ENCODE peak calls at places on chromosomes 4 and X, in six cellular contexts. P, B, Z, A, Y and I are unnamed samples.

GRCh38 chr4:126890994-126891393 is 741.8 kb upstream of the INTU start:
- DNase-seq in P (no peak), B (no peak), Z (no peak), A (no peak), Y (no peak), I (no peak)

GRCh38 chr4:171390626-171391025 is 422.6 kb upstream of the GALNTL6 start:
- DNase-seq in P (no peak), B (no peak), Z (no peak), A (no peak), Y (no peak), I (no peak)

GRCh38 chrX:33132569-33132968 is 78.8 kb downstream of the DMD start:
- DNase-seq in P (no peak), B (no peak), Z (no peak), A (no peak), Y (no peak), I (no peak)

GRCh38 chr4:126242679-126243390 is 928.1 kb downstream of the FAT4 start:
- DNase-seq in P (no peak), B (no peak), Z (no peak), A (no peak), Y (no peak), I (no peak)

GRCh38 chr4:119627267-119628190 is 1.1 kb downstream of the PDE5A start:
- DNase-seq in P (peak; percentile 81), B (no peak), Z (no peak), A (peak; percentile 75), Y (peak; percentile 54), I (peak; percentile 68)

GRCh38 chrX:121128946-121129345 is 81.5 kb downstream of the GLUD2 start:
- DNase-seq in P (no peak), B (no peak), Z (no peak), A (no peak), Y (no peak), I (no peak)

GRCh38 chr4:39042365-39042764 is 10.2 kb upstream of the TMEM156 start:
- DNase-seq in P (no peak), B (no peak), Z (peak; percentile 18), A (no peak), Y (no peak), I (no peak)

GRCh38 chrX:107747596-107748161 is 27.9 kb downstream of the TSC22D3 start:
- DNase-seq in P (no peak), B (no peak), Z (no peak), A (no peak), Y (no peak), I (no peak)

GRCh38 chr4:189809885-189810284 is 130.8 kb upstream of the FRG1 start:
- DNase-seq in P (no peak), B (no peak), Z (no peak), A (no peak), Y (no peak), I (no peak)

GRCh38 chr4:112284662-112285411 is 867 bp downstream of the TIFA start:
- DNase-seq in P (peak; percentile 46), B (no peak), Z (no peak), A (no peak), Y (no peak), I (no peak)

GRCh38 chr4:165378763-165379631 is at the start of gene CPE:
- DNase-seq in P (no peak), B (no peak), Z (peak; percentile 81), A (peak; percentile 49), Y (no peak), I (peak; percentile 36)

GRCh38 chrX:108036298-108036973 is 8.4 kb upstream of the VSIG1 start:
- DNase-seq in P (peak; percentile 56), B (no peak), Z (peak; percentile 89), A (no peak), Y (no peak), I (no peak)

GRCh38 chr4:3485882-3486555 is 22.9 kb downstream of the DOK7 start:
- DNase-seq in P (no peak), B (no peak), Z (no peak), A (no peak), Y (no peak), I (no peak)

GRCh38 chr4:176753049-176753448 is 39.7 kb downstream of the VEGFC start:
- DNase-seq in P (no peak), B (no peak), Z (no peak), A (no peak), Y (no peak), I (no peak)

GRCh38 chrX:139091086-139091485 is 379.6 kb upstream of the FGF13 start:
- DNase-seq in P (no peak), B (no peak), Z (no peak), A (no peak), Y (no peak), I (no peak)

GRCh38 chr4:166972071-166972470 is 262.2 kb downstream of the SPOCK3 start:
- DNase-seq in P (no peak), B (no peak), Z (no peak), A (no peak), Y (no peak), I (no peak)

GRCh38 chr4:94407846-94408245 is 43.9 kb upstream of the PDLIM5 start:
- DNase-seq in P (no peak), B (no peak), Z (no peak), A (no peak), Y (no peak), I (no peak)

GRCh38 chr4:121072080-121072835 is at the start of gene NDNF:
- DNase-seq in P (no peak), B (no peak), Z (peak; percentile 1), A (no peak), Y (no peak), I (no peak)

GRCh38 chr4:76611164-76611563 is 176.1 kb downstream of the SHROOM3 start:
- DNase-seq in P (no peak), B (no peak), Z (no peak), A (no peak), Y (no peak), I (no peak)

GRCh38 chrX:135632353-135632752 is 81.1 kb upstream of the CT45A1 start:
- DNase-seq in P (no peak), B (peak; percentile 21), Z (no peak), A (no peak), Y (no peak), I (no peak)

GRCh38 chrX:115147220-115147619 is 42.0 kb upstream of the RBMXL3 start:
- DNase-seq in P (peak; percentile 16), B (no peak), Z (no peak), A (no peak), Y (no peak), I (no peak)

GRCh38 chr4:101993002-101993840 is 202.7 kb downstream of the BANK1 start:
- DNase-seq in P (no peak), B (no peak), Z (no peak), A (no peak), Y (no peak), I (no peak)

GRCh38 chr4:108058685-108059440 is 69.2 kb downstream of the HADH start:
- DNase-seq in P (no peak), B (no peak), Z (peak; percentile 27), A (no peak), Y (no peak), I (no peak)

GRCh38 chrX:112368371-112368770 is 285.8 kb upstream of the TRPC5 start:
- DNase-seq in P (peak; percentile 4), B (no peak), Z (no peak), A (no peak), Y (no peak), I (no peak)

GRCh38 chr4:78545275-78546246 is 6.0 kb upstream of the ANXA3 start:
- DNase-seq in P (no peak), B (no peak), Z (no peak), A (no peak), Y (no peak), I (no peak)

GRCh38 chr4:78544681-78545080 is 6.9 kb upstream of the ANXA3 start:
- DNase-seq in P (no peak), B (no peak), Z (no peak), A (no peak), Y (no peak), I (no peak)

GRCh38 chr4:78542373-78542772 is 9.2 kb upstream of the ANXA3 start:
- DNase-seq in P (no peak), B (no peak), Z (peak; percentile 30), A (no peak), Y (no peak), I (no peak)

GRCh38 chr4:78543424-78544238 is 7.9 kb upstream of the ANXA3 start:
- DNase-seq in P (no peak), B (no peak), Z (no peak), A (no peak), Y (no peak), I (no peak)
- TF ChIP-seq TAF1 in P (no peak), B (no peak), Z (no peak), A (no peak), Y (no peak), I (no peak)

DNA sequence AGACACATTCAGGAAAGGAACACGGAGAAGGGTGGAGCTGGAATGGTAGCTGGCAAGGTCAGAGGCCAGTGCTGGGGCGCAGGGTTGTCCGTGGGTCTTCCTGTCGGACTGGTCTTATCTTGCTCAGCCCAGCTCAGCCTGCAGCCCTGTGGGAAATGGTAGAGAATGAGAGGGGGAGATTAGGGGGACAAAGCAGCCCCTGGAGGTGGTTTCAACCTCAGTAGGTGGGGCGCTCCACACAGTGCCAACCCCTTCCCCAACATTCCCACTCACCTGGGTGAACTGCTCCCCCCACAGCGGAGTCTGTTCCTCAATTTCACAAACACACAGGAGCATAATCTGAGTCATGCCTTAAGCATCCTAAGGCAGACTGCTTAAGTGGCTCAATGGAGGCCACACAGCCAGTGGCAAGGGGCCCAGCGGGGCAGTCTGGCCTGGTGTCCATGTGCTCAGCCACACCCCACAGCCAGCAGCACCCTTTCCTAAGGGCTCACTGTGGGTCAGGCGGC is 6.8 kb upstream of the HDAC6 start:
- DNase-seq in P (peak; percentile 60), B (no peak), Z (no peak), A (no peak), Y (no peak), I (no peak)
- TF ChIP-seq POLR2A in P (peak; percentile 58), B (no peak), Z (no peak), A (no peak), Y (no peak), I (no peak)

GRCh38 chr4:123841431-123842121 is 445.0 kb downstream of the SPRY1 start:
- DNase-seq in P (no peak), B (no peak), Z (no peak), A (no peak), Y (no peak), I (no peak)

GRCh38 chr4:123840232-123840631 is 443.6 kb downstream of the SPRY1 start:
- DNase-seq in P (no peak), B (no peak), Z (no peak), A (no peak), Y (no peak), I (no peak)

GRCh38 chr4:123846627-123847026 is 450.0 kb downstream of the SPRY1 start:
- DNase-seq in P (no peak), B (no peak), Z (no peak), A (no peak), Y (no peak), I (no peak)

GRCh38 chr4:123843137-123843536 is 446.5 kb downstream of the SPRY1 start:
- DNase-seq in P (no peak), B (no peak), Z (no peak), A (no peak), Y (no peak), I (no peak)

DNA sequence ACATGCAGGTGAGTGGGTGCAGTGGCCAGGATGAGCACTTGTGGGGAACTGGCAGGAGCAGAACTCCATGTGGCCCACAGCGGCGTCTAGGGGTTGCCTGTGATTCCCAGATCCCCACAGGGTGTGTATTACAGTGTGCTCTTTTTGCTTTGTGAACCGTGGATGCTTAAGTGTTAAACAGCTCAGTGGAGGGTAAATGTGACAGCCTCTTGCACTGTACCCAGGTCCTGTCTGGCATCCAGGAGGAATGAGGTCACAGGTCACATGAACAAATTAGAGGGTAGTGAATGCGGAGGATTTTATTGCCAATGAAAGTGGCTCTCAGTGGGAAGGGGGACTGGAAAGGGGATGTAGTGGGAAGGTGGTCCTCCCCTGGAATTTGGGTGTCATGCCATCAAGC is 447.8 kb downstream of the SPRY1 start:
- DNase-seq in P (no peak), B (no peak), Z (no peak), A (no peak), Y (no peak), I (no peak)
- TF ChIP-seq TAF1 in P (no peak), B (no peak), Z (no peak), A (no peak), Y (no peak), I (no peak)

GRCh38 chrX:55908685-55909212 is 191.2 kb downstream of the RRAGB start:
- DNase-seq in P (peak; percentile 3), B (no peak), Z (no peak), A (no peak), Y (no peak), I (no peak)
- TF ChIP-seq POLR2A in P (no peak), B (peak; percentile 32), Z (no peak), A (no peak), Y (peak; percentile 41), I (no peak)